ENCODE peak calls at places on chromosomes 11 and 22, in six cellular contexts. V, K, P, G, W and D are unnamed samples.

GRCh38 chr11:29022676-29023075 is 914.5 kb downstream of the METTL15 start:
- DNase-seq in V (no peak), K (no peak), P (no peak), G (no peak), W (no peak), D (no peak)

GRCh38 chr11:71098776-71099175 is 153.6 kb downstream of the SHANK2 start:
- DNase-seq in V (peak), K (no peak), P (no peak), G (no peak), W (no peak), D (no peak)

GRCh38 chr11:122167100-122167499 is 51.1 kb upstream of the BLID start:
- DNase-seq in V (no peak), K (no peak), P (no peak), G (no peak), W (peak), D (no peak)

GRCh38 chr22:40340044-40340443 is 6.3 kb upstream of the ADSL start:
- DNase-seq in V (no peak), K (no peak), P (no peak), G (no peak), W (no peak), D (no peak)

GRCh38 chr11:128585498-128586238 is 1.7 kb downstream of the ETS1 start:
- DNase-seq in V (no peak), K (no peak), P (no peak), G (no peak), W (no peak), D (no peak)

GRCh38 chr11:61834278-61835004 is 6.3 kb downstream of the FADS2 start:
- DNase-seq in V (peak), K (no peak), P (no peak), G (peak), W (peak), D (no peak)

GRCh38 chr11:83717551-83717950 is 431.4 kb upstream of the CCDC90B start:
- DNase-seq in V (no peak), K (no peak), P (no peak), G (no peak), W (no peak), D (no peak)

GRCh38 chr11:66868726-66869291 is 11.9 kb downstream of the LRFN4 start:
- DNase-seq in V (peak), K (no peak), P (no peak), G (peak), W (no peak), D (peak)

GRCh38 chr11:104581246-104581980 is 316.8 kb downstream of the CASP12 start:
- DNase-seq in V (no peak), K (no peak), P (no peak), G (no peak), W (no peak), D (no peak)

GRCh38 chr22:38967451-38968450 is 10.3 kb downstream of the APOBEC3A start:
- DNase-seq in V (peak), K (no peak), P (no peak), G (no peak), W (no peak), D (no peak)

GRCh38 chr11:61007383-61007970 is 36.0 kb downstream of the CD6 start:
- DNase-seq in V (peak), K (no peak), P (peak), G (no peak), W (no peak), D (no peak)

GRCh38 chr11:21323617-21324016 is 654.2 kb downstream of the NELL1 start:
- DNase-seq in V (no peak), K (no peak), P (no peak), G (no peak), W (no peak), D (no peak)

GRCh38 chr11:114354076-114354475 is 46.2 kb downstream of the C11orf71 start:
- DNase-seq in V (no peak), K (peak), P (no peak), G (no peak), W (peak), D (no peak)

GRCh38 chr11:65112551-65113360 is 1.1 kb downstream of the TM7SF2 start:
- DNase-seq in V (peak), K (no peak), P (peak), G (peak), W (peak), D (peak)

GRCh38 chr11:64461081-64461480 is 102.1 kb downstream of the RPS6KA4 start:
- DNase-seq in V (no peak), K (no peak), P (no peak), G (no peak), W (no peak), D (no peak)

GRCh38 chr22:20956258-20957117 is 10.6 kb upstream of the AIFM3 start:
- DNase-seq in V (no peak), K (no peak), P (no peak), G (no peak), W (peak), D (no peak)

GRCh38 chr11:125263268-125263790 is 98.8 kb downstream of the PKNOX2 start:
- DNase-seq in V (peak), K (no peak), P (no peak), G (no peak), W (peak), D (no peak)

GRCh38 chr11:3105791-3106735 is 48.8 kb upstream of the CARS1 start:
- DNase-seq in V (peak), K (no peak), P (no peak), G (no peak), W (no peak), D (no peak)

GRCh38 chr11:113240389-113240788 is 74.0 kb upstream of the TTC12 start:
- DNase-seq in V (no peak), K (no peak), P (peak), G (no peak), W (no peak), D (no peak)

GRCh38 chr11:102120006-102120405 is 9.8 kb downstream of the YAP1 start:
- DNase-seq in V (no peak), K (no peak), P (no peak), G (no peak), W (peak), D (no peak)

GRCh38 chr11:14423633-14424032 is 64.7 kb upstream of the RRAS2 start:
- DNase-seq in V (no peak), K (no peak), P (no peak), G (no peak), W (peak), D (no peak)

GRCh38 chr11:34223021-34223813 is 117.8 kb downstream of the NAT10 start:
- DNase-seq in V (peak), K (no peak), P (no peak), G (no peak), W (peak), D (no peak)

GRCh38 chr11:126431401-126432064 is 76.0 kb downstream of the ST3GAL4 start:
- DNase-seq in V (no peak), K (peak), P (no peak), G (no peak), W (peak), D (no peak)

GRCh38 chr22:43853328-43853931 is 8.9 kb downstream of the SULT4A1 start:
- DNase-seq in V (peak), K (no peak), P (no peak), G (no peak), W (no peak), D (no peak)

GRCh38 chr11:107711861-107712260 is at the start of gene SLN:
- DNase-seq in V (no peak), K (no peak), P (no peak), G (no peak), W (no peak), D (no peak)

GRCh38 chr11:45436118-45436517 is 150.0 kb upstream of the SYT13 start:
- DNase-seq in V (no peak), K (no peak), P (no peak), G (no peak), W (no peak), D (no peak)

GRCh38 chr11:116502641-116503061 is 270.1 kb downstream of the BUD13 start:
- DNase-seq in V (no peak), K (no peak), P (no peak), G (no peak), W (no peak), D (no peak)

GRCh38 chr11:76119779-76120178 is 86.5 kb downstream of the WNT11 start:
- DNase-seq in V (no peak), K (no peak), P (no peak), G (no peak), W (no peak), D (no peak)

GRCh38 chr11:20099527-20099926 is 60.7 kb downstream of the DBX1 start:
- DNase-seq in V (no peak), K (no peak), P (no peak), G (no peak), W (no peak), D (no peak)

GRCh38 chr22:32839776-32840571 is 38.5 kb downstream of the TIMP3 start:
- DNase-seq in V (no peak), K (no peak), P (no peak), G (no peak), W (peak), D (no peak)